ENCODE peak calls at places on chromosomes 12 and 14, in five cellular contexts. W is CD8-positive, alpha-beta T cell; O is mesendoderm; E is heart left ventricle; M is GM23338. S is an unnamed sample.
A peak's percentile ranks its signal among the peaks of the same experiment; 100 is the strongest.

GRCh38 chr14:54893151-54893760 is 9.4 kb downstream of the GCH1 start:
- DNase-seq in M (peak; percentile 70), W (no peak), O (peak; percentile 37), E (no peak), S (no peak)

GRCh38 chr14:104276435-104276834 is 138.0 kb downstream of the KIF26A start:
- DNase-seq in W (no peak), M (no peak), O (no peak), E (no peak), S (no peak)

GRCh38 chr12:113778432-113779128 is 187.5 kb downstream of the RBM19 start:
- DNase-seq in M (peak; percentile 36), E (no peak), O (peak; percentile 86), W (no peak), S (no peak)

GRCh38 chr12:118360785-118361404 is 11.8 kb downstream of the TAOK3 start:
- DNase-seq in O (no peak), E (no peak), M (no peak), W (no peak), S (no peak)

GRCh38 chr12:25553083-25553482 is at the start of gene LMNTD1:
- DNase-seq in E (no peak), M (no peak), W (no peak), O (no peak), S (no peak)

GRCh38 chr12:68358532-68359485 is 26.6 kb upstream of the MDM1 start:
- DNase-seq in O (peak; percentile 87), E (peak; percentile 46), W (peak; percentile 57), M (peak; percentile 81), S (peak; percentile 17)

GRCh38 chr14:96757456-96757855 is 39.7 kb upstream of the VRK1 start:
- DNase-seq in O (no peak), M (no peak), E (no peak), W (no peak), S (no peak)

GRCh38 chr12:666766-667308 is 3.6 kb upstream of the NINJ2 start:
- DNase-seq in E (no peak), O (no peak), M (no peak), W (no peak), S (no peak)

GRCh38 chr14:92461891-92462290 is 51.7 kb upstream of the RIN3 start:
- DNase-seq in O (no peak), E (no peak), M (no peak), W (no peak), S (no peak)

DNA sequence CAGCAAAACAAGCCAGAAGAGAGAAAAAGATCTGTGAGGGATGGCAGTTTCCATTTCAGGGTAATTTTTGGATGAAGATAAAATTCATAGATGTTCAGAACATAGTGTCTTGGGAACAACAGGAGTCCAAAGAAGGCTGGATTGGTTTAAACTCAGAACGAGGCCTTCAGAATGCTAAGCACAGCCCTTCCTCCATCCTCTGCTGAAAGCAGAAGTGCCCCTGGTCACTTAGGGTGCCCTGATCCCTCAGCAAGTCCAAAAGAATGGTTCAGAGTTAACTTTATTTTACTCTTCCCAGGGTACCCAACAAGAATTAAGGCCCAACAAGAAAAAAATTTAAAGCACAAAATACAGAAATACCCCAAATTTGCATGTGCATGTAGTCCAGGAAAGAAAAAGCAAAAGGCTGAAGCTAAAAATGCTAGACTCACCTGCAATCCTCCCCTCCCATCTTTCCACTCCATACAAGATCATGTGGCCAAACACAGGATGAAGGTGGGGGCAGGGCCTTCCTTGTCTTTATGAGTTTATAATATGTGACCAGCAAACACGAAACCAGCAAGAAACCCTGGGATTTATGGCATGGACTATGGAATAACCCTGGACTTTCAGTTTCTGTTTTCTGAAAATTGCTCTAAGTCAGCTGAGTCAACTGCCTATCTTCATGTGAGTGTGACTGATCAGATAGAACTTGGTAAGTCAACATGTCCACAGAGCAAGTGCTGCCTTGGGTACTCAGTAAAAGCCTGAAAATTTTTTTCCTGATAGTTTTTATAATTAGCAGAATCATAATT is 21.2 kb downstream of the MAX start:
- DNase-seq in W (no peak), E (no peak), M (no peak), O (no peak), S (no peak)
- H3K27ac ChIP-seq in W (no peak overlapping the region), E (peak overlapping the region; percentile 8), M (no peak overlapping the region), O (no peak overlapping the region), S (no peak overlapping the region)

GRCh38 chr14:89921896-89922548 is 32.5 kb downstream of the EFCAB11 start:
- DNase-seq in M (no peak), W (no peak), O (no peak), E (no peak), S (no peak)
- H3K27ac ChIP-seq in M (no peak overlapping the region), W (no peak overlapping the region), O (no peak overlapping the region), E (no peak overlapping the region), S (no peak overlapping the region)

DNA sequence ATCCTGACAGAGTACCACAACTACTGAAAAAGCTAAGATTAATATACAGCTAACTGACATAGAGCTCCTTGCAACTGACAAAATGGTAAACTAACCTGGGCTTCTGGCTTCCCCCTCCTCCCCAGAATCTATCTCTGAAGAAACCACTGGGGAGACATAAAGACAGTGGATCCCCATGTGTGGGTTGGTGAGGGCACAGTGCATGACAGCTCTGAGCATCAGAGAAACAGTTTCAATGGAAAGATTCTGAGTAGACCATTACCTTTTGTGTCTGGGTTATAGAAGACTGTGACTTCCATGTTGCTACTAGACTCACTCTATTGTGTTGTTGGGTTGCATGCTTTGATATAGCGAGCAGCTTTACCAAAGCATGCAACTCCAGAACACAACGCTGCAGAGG is 247.4 kb downstream of the EFCAB11 start:
- DNase-seq in E (no peak), M (no peak), W (no peak), O (no peak), S (no peak)
- H3K27ac ChIP-seq in E (no peak overlapping the region), M (no peak overlapping the region), W (no peak overlapping the region), O (no peak overlapping the region), S (no peak overlapping the region)

GRCh38 chr12:53538209-53538689 is 31.0 kb upstream of the NPFF start:
- DNase-seq in W (no peak), M (no peak), O (peak; percentile 64), E (no peak), S (no peak)

GRCh38 chr12:53539526-53539925 is 32.2 kb upstream of the NPFF start:
- DNase-seq in O (no peak), E (no peak), M (no peak), W (no peak), S (no peak)

DNA sequence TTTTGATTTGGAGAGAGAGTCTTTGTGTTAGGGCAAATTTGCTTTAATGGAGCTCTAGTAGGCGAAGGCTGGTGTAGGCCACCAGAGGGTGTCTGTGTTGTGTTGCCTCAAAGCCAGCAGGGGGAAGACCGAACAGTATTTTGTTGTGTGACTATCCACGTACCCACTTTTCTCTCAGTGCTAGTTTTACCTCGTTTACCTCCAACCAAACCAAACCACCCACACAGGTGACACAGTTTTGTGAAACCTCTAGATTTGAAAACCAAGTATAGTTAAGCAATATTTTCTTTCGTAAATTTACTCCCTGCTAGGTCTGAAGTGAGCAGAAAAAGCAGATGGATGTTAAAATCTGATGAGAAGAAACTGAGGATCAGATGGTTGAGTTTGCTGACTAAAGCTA is 36.3 kb upstream of the NPFF start:
- DNase-seq in E (peak; percentile 71), M (peak; percentile 86), W (peak; percentile 19), O (peak; percentile 77), S (peak; percentile 7)
- H3K27ac ChIP-seq in E (peak overlapping the region; percentile 6), M (peak overlapping the region; percentile 51), W (no peak overlapping the region), O (no peak overlapping the region), S (peak overlapping the region; percentile 1)